ENCODE peak calls at places on chromosomes 2 and 18, in six cellular contexts. Z is MM.1S, X is fibroblast of lung, O is OCI-LY7, A is PC-3, J is GM23248. F is an unnamed sample. For H3K79me2, the result is how much of the 10 kb centered on the place peaks cover.

GRCh38 chr2:148965596-148966431 is 72.7 kb upstream of the LYPD6B start:
- DNase-seq in Z (no peak), X (no peak), O (peak), A (no peak), J (no peak), F (no peak)

GRCh38 chr2:79189465-79189864 is 29.9 kb upstream of the REG3A start:
- DNase-seq in Z (no peak), X (no peak), O (no peak), A (no peak), J (no peak), F (no peak)

GRCh38 chr2:129812654-129813053 is 166.8 kb upstream of the RAB6C start:
- DNase-seq in Z (no peak), X (no peak), O (no peak), A (no peak), J (no peak), F (no peak)

GRCh38 chr2:66561645-66562336 is 126.9 kb downstream of the MEIS1 start:
- DNase-seq in Z (peak), X (peak), O (no peak), A (no peak), J (no peak), F (no peak)

GRCh38 chr18:46167971-46168370 is 63.8 kb downstream of the HAUS1 start:
- DNase-seq in Z (peak), X (no peak), O (peak), A (no peak), J (no peak), F (no peak)

GRCh38 chr2:36579297-36579664 is 18.7 kb downstream of the FEZ2 start:
- DNase-seq in Z (no peak), X (no peak), O (no peak), A (no peak), J (no peak), F (no peak)

GRCh38 chr18:49898421-49898820 is 85.1 kb upstream of the ACAA2 start:
- DNase-seq in Z (peak), X (peak), O (peak), A (peak), J (peak), F (peak)

GRCh38 chr2:184689633-184690032 is 91.3 kb downstream of the ZNF804A start:
- DNase-seq in Z (no peak), X (no peak), O (no peak), A (no peak), J (no peak), F (no peak)

GRCh38 chr2:226308981-226309380 is 490.6 kb downstream of the IRS1 start:
- DNase-seq in Z (no peak), X (peak), O (no peak), A (no peak), J (peak), F (no peak)

GRCh38 chr18:4270016-4270415 is 185.1 kb downstream of the DLGAP1 start:
- DNase-seq in Z (no peak), X (no peak), O (no peak), A (no peak), J (no peak), F (no peak)

GRCh38 chr2:238847841-238848565 is at the start of gene TWIST2:
- DNase-seq in Z (no peak), X (peak), O (no peak), A (peak), J (peak), F (peak)

GRCh38 chr2:36326286-36326685 is 29.3 kb upstream of the CRIM1 start:
- DNase-seq in Z (no peak), X (no peak), O (no peak), A (no peak), J (no peak), F (no peak)

GRCh38 chr2:239400000-239400831 is 604 bp downstream of the HDAC4 start:
- DNase-seq in Z (peak), X (no peak), O (peak), A (peak), J (peak), F (no peak)

GRCh38 chr2:43127208-43127940 is 99.0 kb downstream of the ZFP36L2 start:
- DNase-seq in Z (peak), X (no peak), O (peak), A (peak), J (peak), F (no peak)

GRCh38 chr2:6578417-6578816 is 287.3 kb downstream of the CMPK2 start:
- DNase-seq in Z (no peak), X (peak), O (no peak), A (no peak), J (no peak), F (no peak)

GRCh38 chr2:240256704-240257637 is 116.5 kb upstream of the OTOS start:
- DNase-seq in Z (no peak), X (no peak), O (no peak), A (no peak), J (no peak), F (no peak)

GRCh38 chr2:96144481-96145027 is 686 bp downstream of the DUSP2 start:
- DNase-seq in Z (peak), X (no peak), O (peak), A (peak), J (no peak), F (no peak)

GRCh38 chr2:96145028-96145939 is at the start of gene DUSP2:
- DNase-seq in Z (peak), X (peak), O (peak), A (peak), J (peak), F (peak)

GRCh38 chr2:96142217-96143113 is 2.8 kb downstream of the DUSP2 start:
- DNase-seq in Z (no peak), X (no peak), O (peak), A (no peak), J (no peak), F (no peak)

GRCh38 chr2:96143231-96143847 is 1.9 kb downstream of the DUSP2 start:
- DNase-seq in Z (no peak), X (no peak), O (peak), A (no peak), J (no peak), F (no peak)

DNA sequence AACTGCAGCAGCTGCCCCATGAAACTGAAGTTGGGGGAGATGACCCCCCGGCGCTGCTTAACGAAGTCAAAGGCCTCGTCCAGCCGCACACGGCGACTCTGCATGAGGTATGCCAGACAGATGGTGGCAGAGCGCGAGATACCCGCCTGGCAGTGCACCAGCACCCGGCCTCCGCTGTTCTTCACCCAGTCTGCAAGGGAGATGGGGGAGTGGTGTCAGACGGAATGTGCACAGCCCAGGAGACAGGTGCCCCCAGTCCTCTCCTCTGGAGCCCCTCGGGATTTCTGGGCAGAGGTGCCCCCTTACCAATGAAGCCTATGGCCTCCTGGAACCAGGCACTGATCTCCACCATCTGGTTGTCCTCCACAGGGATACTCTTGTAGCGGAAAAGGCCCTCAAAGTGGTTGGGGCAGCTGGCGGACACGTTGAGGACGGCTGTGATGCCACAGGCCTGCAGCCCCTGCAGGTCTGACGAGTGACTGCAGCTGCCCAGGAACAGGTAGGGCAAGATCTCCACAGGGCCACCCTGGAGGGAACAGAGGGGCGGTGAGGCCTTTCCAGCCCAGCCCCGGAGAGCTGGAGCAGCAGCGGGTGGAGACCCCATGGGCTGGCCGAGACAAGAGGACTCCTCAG is 1.3 kb downstream of the DUSP2 start:
- DNase-seq in Z (no peak), X (no peak), O (peak), A (peak), J (no peak), F (no peak)
- H3K79me2 ChIP-seq in Z (under half), X (under half), O (under half), A (under half), J (under half), F (under half)

GRCh38 chr2:86118130-86118529 is 12.1 kb downstream of the PTCD3 start:
- DNase-seq in Z (no peak), X (no peak), O (no peak), A (no peak), J (no peak), F (no peak)

DNA sequence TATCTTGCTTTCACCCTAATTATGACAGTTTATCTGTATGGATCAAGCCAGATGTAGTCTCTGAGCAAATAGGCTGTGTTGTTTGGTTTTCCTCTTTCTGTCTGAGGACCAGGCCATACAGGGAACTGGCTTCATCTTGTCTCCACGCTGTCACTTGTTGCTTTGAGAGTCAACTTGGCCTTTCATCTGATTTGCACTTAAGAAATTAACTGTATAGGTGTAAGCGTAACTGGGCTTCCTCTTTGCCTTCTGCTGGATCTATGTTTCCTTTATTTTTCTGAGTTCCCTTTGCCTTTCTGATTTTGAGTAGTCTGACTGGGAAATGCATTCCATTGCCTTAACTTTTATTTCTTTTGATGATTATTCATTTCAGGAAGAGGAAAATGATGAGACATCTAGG is 17.3 kb downstream of the PTCD3 start:
- DNase-seq in Z (no peak), X (no peak), O (no peak), A (no peak), J (no peak), F (no peak)
- H3K79me2 ChIP-seq in Z (under half), X (under half), O (under half), A (under half), J (under half), F (under half)

GRCh38 chr2:105809723-105810122 is 65.0 kb downstream of the NCK2 start:
- DNase-seq in Z (no peak), X (no peak), O (no peak), A (no peak), J (no peak), F (no peak)
- H3K79me2 ChIP-seq in Z (half or more), X (under half), O (under half), A (under half), J (half or more), F (half or more)

GRCh38 chr18:59669872-59670657 is 27.2 kb downstream of the CCBE1 start:
- DNase-seq in Z (no peak), X (no peak), O (no peak), A (no peak), J (peak), F (no peak)

GRCh38 chr18:59664329-59664728 is 32.9 kb downstream of the CCBE1 start:
- DNase-seq in Z (no peak), X (no peak), O (no peak), A (no peak), J (no peak), F (no peak)

GRCh38 chr18:59671533-59671932 is 25.7 kb downstream of the CCBE1 start:
- DNase-seq in Z (no peak), X (no peak), O (no peak), A (no peak), J (no peak), F (no peak)

GRCh38 chr18:59665057-59666007 is 31.9 kb downstream of the CCBE1 start:
- DNase-seq in Z (no peak), X (peak), O (no peak), A (no peak), J (peak), F (no peak)

DNA sequence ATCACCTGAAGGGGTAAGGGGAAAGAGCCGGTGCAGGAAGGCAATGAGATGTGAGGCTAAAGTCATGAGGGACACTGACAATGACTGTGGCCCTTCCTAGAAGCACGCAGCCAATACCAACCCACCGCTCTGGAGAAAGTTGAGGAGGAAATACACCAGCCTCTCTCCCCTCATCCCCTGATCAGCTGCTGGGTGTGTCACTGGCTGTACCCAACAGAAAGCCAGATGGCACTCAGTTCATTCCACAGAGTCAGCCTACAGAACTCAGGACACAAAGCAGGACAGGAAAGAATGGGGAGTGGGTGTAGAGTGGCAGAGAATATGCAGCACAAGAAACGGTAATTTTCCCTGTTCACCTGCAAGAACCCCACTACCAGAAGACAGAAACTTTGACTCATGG is 29.7 kb downstream of the CCBE1 start:
- DNase-seq in Z (no peak), X (no peak), O (no peak), A (no peak), J (no peak), F (no peak)
- H3K79me2 ChIP-seq in Z (under half), X (half or more), O (under half), A (half or more), J (under half), F (under half)

GRCh38 chr2:230217424-230217823 is 2.4 kb downstream of the SP110 start:
- DNase-seq in Z (no peak), X (no peak), O (peak), A (no peak), J (no peak), F (no peak)
- H3K79me2 ChIP-seq in Z (under half), X (under half), O (under half), A (under half), J (under half), F (under half)